ENCODE peak calls at places on chromosomes 13 and 19, in nine cellular contexts. C is heart right ventricle; M is bronchial epithelial cell; L is tibial nerve; I is A549; Y is omental fat pad; V is CD4-positive, alpha-beta T cell; A is tibial artery; S is colonic mucosa. W is an unnamed sample.

GRCh38 chr19:33409035-33409434 is 35.5 kb downstream of the CEBPG start:
- DNase-seq in L (no peak), A (no peak), Y (no peak), I (no peak), V (no peak), M (no peak), S (no peak), C (no peak), W (no peak)

GRCh38 chr13:107271226-107271625 is 703.3 kb upstream of the ARGLU1 start:
- DNase-seq in S (no peak), M (peak), I (no peak), L (no peak), A (no peak), V (no peak), Y (no peak), C (peak), W (no peak)

GRCh38 chr13:52938065-52938464 is 89.6 kb upstream of the PCDH8 start:
- DNase-seq in Y (no peak), L (no peak), M (no peak), S (no peak), C (no peak), V (no peak), I (no peak), A (no peak), W (no peak)

GRCh38 chr19:48651682-48652046 is 5.7 kb upstream of the CA11 start:
- DNase-seq in I (no peak), C (no peak), A (no peak), S (no peak), L (no peak), V (no peak), M (no peak), Y (no peak), W (no peak)

GRCh38 chr19:34265221-34265650 is 10.9 kb downstream of the GARRE1 start:
- DNase-seq in Y (no peak), M (peak), A (no peak), L (no peak), I (no peak), S (no peak), V (no peak), C (peak), W (no peak)

GRCh38 chr13:37747071-37747612 is 122.4 kb downstream of the TRPC4 start:
- DNase-seq in A (no peak), L (no peak), S (no peak), V (no peak), C (no peak), I (no peak), M (peak), Y (no peak), W (no peak)

GRCh38 chr13:70390968-70391367 is 282.7 kb upstream of the KLHL1 start:
- DNase-seq in M (no peak), S (no peak), L (no peak), C (no peak), V (no peak), A (no peak), I (no peak), Y (no peak), W (no peak)

GRCh38 chr13:44622259-44622658 is 46.1 kb upstream of the TSC22D1 start:
- DNase-seq in A (no peak), I (peak), L (no peak), M (no peak), S (no peak), C (no peak), V (no peak), Y (no peak), W (no peak)

GRCh38 chr13:109301711-109302110 is 484.7 kb downstream of the IRS2 start:
- DNase-seq in L (no peak), A (no peak), C (no peak), Y (no peak), S (no peak), V (no peak), M (no peak), I (no peak), W (no peak)

GRCh38 chr19:58475714-58476497 is at the start of gene ZNF446:
- DNase-seq in I (peak), C (peak), S (peak), M (peak), L (peak), V (peak), A (peak), Y (peak), W (peak)

GRCh38 chr13:106357198-106357597 is 178.3 kb downstream of the EFNB2 start:
- DNase-seq in Y (no peak), C (no peak), M (no peak), I (no peak), S (no peak), A (no peak), L (no peak), V (no peak), W (no peak)

GRCh38 chr19:45186509-45187334 is 8.1 kb downstream of the BLOC1S3 start:
- DNase-seq in S (no peak), A (no peak), L (no peak), Y (no peak), M (no peak), C (no peak), I (no peak), V (no peak), W (no peak)

GRCh38 chr13:19634129-19634740 is 776 bp downstream of the MPHOSPH8 start:
- DNase-seq in M (peak), S (no peak), V (no peak), Y (no peak), I (no peak), A (no peak), L (peak), C (no peak), W (no peak)

GRCh38 chr13:66210677-66211076 is 1019.5 kb downstream of the PCDH9 start:
- DNase-seq in I (peak), V (no peak), Y (no peak), A (no peak), L (no peak), S (no peak), M (peak), C (no peak), W (no peak)

GRCh38 chr19:53112286-53112685 is 9.1 kb upstream of the ZNF160 start:
- DNase-seq in C (no peak), A (no peak), I (no peak), M (no peak), L (no peak), V (no peak), S (no peak), Y (no peak), W (no peak)

GRCh38 chr19:3132971-3133792 is 2.7 kb upstream of the GNA15 start:
- DNase-seq in A (peak), L (peak), M (peak), C (no peak), I (no peak), Y (no peak), S (no peak), V (peak), W (peak)

GRCh38 chr13:59269476-59269875 is 894.3 kb downstream of the DIAPH3 start:
- DNase-seq in C (no peak), A (no peak), L (no peak), S (no peak), V (no peak), I (no peak), Y (no peak), M (peak), W (no peak)

GRCh38 chr13:51955841-51956603 is 55.2 kb downstream of the ATP7B start:
- DNase-seq in A (no peak), M (no peak), I (no peak), S (peak), L (no peak), C (no peak), V (no peak), Y (no peak), W (no peak)

GRCh38 chr13:45604892-45605291 is 10.6 kb downstream of the ERICH6B start:
- DNase-seq in M (no peak), S (no peak), L (no peak), A (no peak), C (no peak), I (no peak), V (no peak), Y (no peak), W (no peak)

GRCh38 chr13:80337011-80337688 is 3.8 kb downstream of the SPRY2 start:
- DNase-seq in C (no peak), M (peak), Y (no peak), A (no peak), I (no peak), L (no peak), V (no peak), S (peak), W (no peak)

GRCh38 chr13:94968757-94969086 is 256.4 kb upstream of the SOX21 start:
- DNase-seq in Y (no peak), S (no peak), M (no peak), L (no peak), C (no peak), V (no peak), A (no peak), I (peak), W (no peak)

GRCh38 chr19:33397536-33398360 is 24.2 kb downstream of the CEBPG start:
- DNase-seq in Y (no peak), M (no peak), V (no peak), A (peak), L (no peak), I (no peak), C (no peak), S (no peak), W (no peak)

GRCh38 chr19:54159352-54160181 is at the start of gene LENG1:
- DNase-seq in V (peak), A (peak), I (peak), Y (peak), C (peak), L (peak), M (peak), S (peak), W (peak)
- TF ChIP-seq CTCF in V (no peak), A (peak), I (no peak), Y (no peak), C (peak), L (peak), M (peak), S (no peak), W (peak)

DNA sequence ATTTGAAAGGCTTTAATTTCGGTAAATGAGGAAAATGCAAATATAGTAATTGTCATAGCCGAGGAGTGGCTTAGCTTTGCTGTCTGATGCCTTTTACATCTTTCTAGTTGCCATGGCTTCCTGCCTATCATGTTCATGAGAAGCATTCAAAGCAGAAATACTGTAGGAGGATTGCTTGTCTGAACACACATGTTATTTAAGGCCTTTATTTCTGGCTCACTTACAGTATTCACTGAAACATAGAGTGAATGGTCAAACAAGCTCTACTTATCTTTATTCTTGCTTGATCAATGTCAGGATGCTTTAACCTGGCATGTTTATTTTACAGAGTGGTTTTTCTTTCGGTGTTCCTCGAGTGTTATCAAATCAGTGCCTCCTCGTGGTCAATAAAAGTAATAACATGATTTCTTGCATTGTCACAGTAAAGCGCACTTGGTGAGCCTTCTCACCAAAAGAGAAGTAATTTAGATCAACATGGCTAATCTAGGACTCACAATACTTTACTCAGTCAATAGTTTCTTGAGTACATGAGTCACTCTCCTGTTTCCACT is 73.5 kb upstream of the PCDH17 start:
- DNase-seq in I (no peak), Y (no peak), L (no peak), A (no peak), S (no peak), M (peak), C (no peak), V (no peak), W (peak)
- TF ChIP-seq CTCF in I (no peak), Y (no peak), L (no peak), A (no peak), S (no peak), M (peak), C (no peak), V (no peak), W (peak)

GRCh38 chr13:29266743-29267142 is 328.7 kb downstream of the SLC7A1 start:
- DNase-seq in M (no peak), A (no peak), C (no peak), L (no peak), I (no peak), Y (no peak), S (no peak), V (no peak), W (no peak)
- TF ChIP-seq CTCF in M (no peak), A (no peak), C (no peak), L (no peak), I (no peak), Y (no peak), S (no peak), V (no peak), W (no peak)

GRCh38 chr13:86567119-86567518 is 767.9 kb upstream of the SLITRK6 start:
- DNase-seq in C (no peak), I (no peak), M (no peak), S (no peak), V (no peak), A (no peak), L (no peak), Y (no peak), W (no peak)
- TF ChIP-seq CTCF in C (no peak), I (no peak), M (peak), S (no peak), V (no peak), A (no peak), L (no peak), Y (no peak), W (peak)

GRCh38 chr13:48096670-48097069 is 1.8 kb upstream of the MED4 start:
- DNase-seq in C (no peak), M (no peak), Y (no peak), S (no peak), A (no peak), I (no peak), V (no peak), L (no peak), W (no peak)

GRCh38 chr13:48093588-48093987 is 1.3 kb downstream of the MED4 start:
- DNase-seq in V (no peak), S (no peak), A (no peak), I (no peak), L (no peak), C (no peak), M (peak), Y (no peak), W (no peak)

GRCh38 chr13:48097793-48098192 is 2.9 kb upstream of the MED4 start:
- DNase-seq in M (no peak), S (no peak), L (no peak), I (no peak), Y (no peak), C (no peak), V (no peak), A (no peak), W (no peak)

GRCh38 chr13:48094404-48094780 is 512 bp downstream of the MED4 start:
- DNase-seq in C (no peak), S (no peak), I (no peak), L (no peak), Y (no peak), M (peak), V (no peak), A (no peak), W (peak)

DNA sequence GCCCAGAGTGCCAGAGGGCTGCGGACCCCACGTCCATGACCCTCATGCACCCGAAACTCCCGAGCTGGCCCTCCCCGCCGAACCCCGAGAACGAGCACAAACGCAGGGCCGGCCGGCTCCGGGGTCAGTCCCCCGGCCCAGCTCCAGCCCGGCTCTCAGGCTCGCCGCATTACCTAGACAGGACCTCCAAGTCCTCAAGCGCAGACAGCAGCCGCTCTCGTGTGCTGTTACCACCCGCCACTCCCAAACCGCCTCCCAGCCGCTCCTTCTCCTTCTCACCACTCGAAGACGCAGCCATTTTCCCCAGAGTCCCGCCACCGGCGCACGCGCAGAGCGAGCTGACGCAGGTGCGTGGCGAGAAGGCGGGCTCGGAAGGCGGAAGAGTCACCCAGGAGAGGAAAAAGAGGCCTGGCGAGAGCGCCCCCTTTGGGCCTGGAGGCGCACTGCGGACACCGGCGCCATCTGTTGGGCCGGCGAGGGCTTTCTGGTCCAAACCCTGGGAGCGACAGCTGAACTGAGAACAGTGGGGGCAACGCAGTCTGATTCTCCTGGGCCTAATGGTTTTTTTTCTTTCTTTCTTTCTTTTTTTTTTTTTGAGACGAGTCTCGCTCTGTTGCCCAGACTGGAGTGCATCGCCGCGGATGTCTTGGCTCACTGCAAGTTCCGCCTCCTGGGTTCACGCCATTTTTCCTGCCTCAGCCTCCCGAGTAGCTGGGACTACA is at the start of gene MED4:
- DNase-seq in M (peak), V (peak), C (peak), I (peak), A (peak), Y (peak), S (peak), L (peak), W (peak)
- TF ChIP-seq CTCF in M (peak), V (peak), C (peak), I (peak), A (peak), Y (peak), S (peak), L (peak), W (peak)

GRCh38 chr19:843180-843835 is 2.5 kb downstream of the PRTN3 start:
- DNase-seq in A (no peak), S (no peak), V (no peak), C (no peak), L (no peak), Y (no peak), I (no peak), M (no peak), W (no peak)
- TF ChIP-seq CTCF in A (no peak), S (no peak), V (no peak), C (no peak), L (no peak), Y (no peak), I (no peak), M (peak), W (no peak)

GRCh38 chr13:28678809-28679208 is 19.9 kb downstream of the POMP start:
- DNase-seq in Y (no peak), A (no peak), L (no peak), M (no peak), V (no peak), C (no peak), I (no peak), S (no peak), W (no peak)
- TF ChIP-seq CTCF in Y (no peak), A (no peak), L (no peak), M (no peak), V (no peak), C (peak), I (no peak), S (no peak), W (peak)

GRCh38 chr19:5560156-5560555 is 7.6 kb downstream of the TINCR start:
- DNase-seq in M (no peak), Y (no peak), S (no peak), A (no peak), I (no peak), L (no peak), C (no peak), V (no peak), W (no peak)

GRCh38 chr19:5563008-5563431 is 4.7 kb downstream of the TINCR start:
- DNase-seq in I (no peak), A (no peak), C (no peak), M (no peak), S (no peak), L (no peak), V (no peak), Y (no peak), W (no peak)

GRCh38 chr19:5562280-5562679 is 5.5 kb downstream of the TINCR start:
- DNase-seq in S (no peak), A (no peak), C (no peak), L (no peak), Y (no peak), M (no peak), V (no peak), I (no peak), W (no peak)

GRCh38 chr19:5559804-5560133 is 8.0 kb downstream of the TINCR start:
- DNase-seq in L (no peak), V (no peak), C (no peak), A (no peak), S (no peak), I (no peak), M (no peak), Y (no peak), W (no peak)

DNA sequence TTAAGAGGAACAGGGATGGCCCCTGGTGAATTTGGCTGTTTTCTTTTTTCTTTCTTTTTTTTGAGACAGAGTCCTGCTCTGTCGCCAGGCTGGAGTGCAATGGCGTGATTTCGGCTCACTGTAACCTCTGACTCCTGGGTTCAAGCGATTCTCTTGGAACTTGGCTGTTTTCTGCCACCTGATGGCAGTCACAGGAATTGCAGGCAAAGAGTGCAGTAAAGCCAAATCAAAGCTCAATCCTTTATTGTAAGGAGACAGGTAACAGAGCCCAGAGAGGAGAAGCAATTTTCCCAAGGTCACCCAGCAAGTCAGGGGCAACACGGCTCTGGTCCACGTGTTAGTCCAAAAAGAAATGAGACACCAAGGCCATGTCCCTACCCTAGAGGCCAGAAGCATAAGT is 6.2 kb downstream of the TINCR start:
- DNase-seq in V (no peak), Y (no peak), A (no peak), M (no peak), C (no peak), L (no peak), S (no peak), I (no peak), W (no peak)
- TF ChIP-seq CTCF in V (peak), Y (no peak), A (no peak), M (peak), C (peak), L (no peak), S (no peak), I (peak), W (peak)

GRCh38 chr19:42229263-42229854 is 9.2 kb downstream of the ZNF526 start:
- DNase-seq in Y (no peak), S (no peak), M (no peak), C (no peak), L (no peak), A (no peak), V (no peak), I (no peak), W (no peak)
- TF ChIP-seq CTCF in Y (no peak), S (no peak), M (no peak), C (no peak), L (no peak), A (no peak), V (no peak), I (no peak), W (no peak)

GRCh38 chr19:38684078-38684861 is 36.8 kb downstream of the ACTN4 start:
- DNase-seq in V (no peak), Y (no peak), I (peak), C (no peak), A (peak), M (peak), L (no peak), S (peak), W (no peak)
- TF ChIP-seq CTCF in V (no peak), Y (no peak), I (no peak), C (no peak), A (no peak), M (no peak), L (no peak), S (no peak), W (no peak)

W was measured in GM13977.